ENCODE peak calls at places on chromosomes 13 and 19, in six cellular contexts. One of them, this sample, is unnamed.

GRCh38 chr13:25973576-25973975 is 78.2 kb downstream of the SHISA2 start:
- DNase-seq in pancreas: no peak
- DNase-seq in heart left ventricle: no peak
- DNase-seq in prostate gland: no peak
- DNase-seq in breast epithelium: no peak
- DNase-seq in GM23338: no peak
- DNase-seq in this sample: no peak

GRCh38 chr13:21548577-21548976 is 55.4 kb downstream of the MICU2 start:
- DNase-seq in pancreas: no peak
- DNase-seq in heart left ventricle: no peak
- DNase-seq in breast epithelium: no peak
- DNase-seq in GM23338: no peak
- DNase-seq in prostate gland: no peak
- DNase-seq in this sample: no peak

GRCh38 chr13:60019119-60019993 is 144.4 kb downstream of the DIAPH3 start:
- DNase-seq in heart left ventricle: no peak
- DNase-seq in GM23338: peak; percentile 16
- DNase-seq in pancreas: no peak
- DNase-seq in prostate gland: no peak
- DNase-seq in breast epithelium: no peak
- DNase-seq in this sample: no peak

GRCh38 chr13:109755997-109756396 is 30.4 kb downstream of the IRS2 start:
- DNase-seq in breast epithelium: no peak
- DNase-seq in heart left ventricle: no peak
- DNase-seq in prostate gland: no peak
- DNase-seq in GM23338: no peak
- DNase-seq in pancreas: no peak
- DNase-seq in this sample: no peak

GRCh38 chr13:43244482-43244881 is 221.1 kb downstream of the DNAJC15 start:
- DNase-seq in heart left ventricle: no peak
- DNase-seq in prostate gland: no peak
- DNase-seq in breast epithelium: no peak
- DNase-seq in pancreas: no peak
- DNase-seq in GM23338: no peak
- DNase-seq in this sample: no peak

GRCh38 chr13:19601749-19602725 is 31.4 kb upstream of the MPHOSPH8 start:
- DNase-seq in prostate gland: no peak
- DNase-seq in GM23338: peak; percentile 82
- DNase-seq in heart left ventricle: peak; percentile 70
- DNase-seq in breast epithelium: no peak
- DNase-seq in pancreas: peak; percentile 52
- DNase-seq in this sample: no peak

GRCh38 chr13:36750046-36750445 is 69.0 kb upstream of the RFXAP start:
- DNase-seq in pancreas: no peak
- DNase-seq in breast epithelium: no peak
- DNase-seq in prostate gland: no peak
- DNase-seq in GM23338: no peak
- DNase-seq in heart left ventricle: no peak
- DNase-seq in this sample: no peak

GRCh38 chr13:94667190-94667589 is 45.2 kb downstream of the SOX21 start:
- DNase-seq in pancreas: no peak
- DNase-seq in prostate gland: no peak
- DNase-seq in breast epithelium: no peak
- DNase-seq in heart left ventricle: no peak
- DNase-seq in GM23338: no peak
- DNase-seq in this sample: no peak

GRCh38 chr13:77810430-77810829 is 108.2 kb downstream of the EDNRB start:
- DNase-seq in prostate gland: no peak
- DNase-seq in heart left ventricle: no peak
- DNase-seq in GM23338: peak; percentile 50
- DNase-seq in pancreas: no peak
- DNase-seq in breast epithelium: no peak
- DNase-seq in this sample: no peak

GRCh38 chr13:41356788-41357187 is 45.7 kb downstream of the NAA16 start:
- DNase-seq in breast epithelium: no peak
- DNase-seq in GM23338: no peak
- DNase-seq in heart left ventricle: no peak
- DNase-seq in prostate gland: no peak
- DNase-seq in pancreas: no peak
- DNase-seq in this sample: no peak

GRCh38 chr19:29837448-29837961 is 25.7 kb downstream of the CCNE1 start:
- DNase-seq in heart left ventricle: no peak
- DNase-seq in prostate gland: no peak
- DNase-seq in GM23338: no peak
- DNase-seq in pancreas: no peak
- DNase-seq in breast epithelium: no peak
- DNase-seq in this sample: no peak

GRCh38 chr13:65593298-65593874 is 1636.8 kb downstream of the PCDH9 start:
- DNase-seq in breast epithelium: no peak
- DNase-seq in pancreas: no peak
- DNase-seq in heart left ventricle: no peak
- DNase-seq in prostate gland: no peak
- DNase-seq in GM23338: no peak
- DNase-seq in this sample: no peak

GRCh38 chr19:19387108-19387507 is 18.4 kb upstream of the GATAD2A start:
- DNase-seq in prostate gland: no peak
- DNase-seq in heart left ventricle: no peak
- DNase-seq in GM23338: no peak
- DNase-seq in pancreas: no peak
- DNase-seq in breast epithelium: no peak
- DNase-seq in this sample: no peak
- H3K4me1 ChIP-seq in prostate gland: peaks cover 2% of the 10 kb centered on the region
- H3K4me1 ChIP-seq in heart left ventricle: peaks cover 13% of the 10 kb centered on the region
- H3K4me1 ChIP-seq in GM23338: peaks cover 32% of the 10 kb centered on the region
- H3K4me1 ChIP-seq in pancreas: peaks cover 18% of the 10 kb centered on the region
- H3K4me1 ChIP-seq in breast epithelium: no peaks in the 10 kb centered on the region
- H3K4me1 ChIP-seq in this sample: peaks cover 11% of the 10 kb centered on the region

GRCh38 chr13:80924596-80924995 is 583.7 kb upstream of the SPRY2 start:
- DNase-seq in breast epithelium: no peak
- DNase-seq in prostate gland: no peak
- DNase-seq in heart left ventricle: no peak
- DNase-seq in GM23338: no peak
- DNase-seq in pancreas: no peak
- DNase-seq in this sample: no peak
- H3K4me3 ChIP-seq in breast epithelium: no peak overlapping the region
- H3K4me3 ChIP-seq in prostate gland: no peak overlapping the region
- H3K4me3 ChIP-seq in heart left ventricle: no peak overlapping the region
- H3K4me3 ChIP-seq in GM23338: no peak overlapping the region
- H3K4me3 ChIP-seq in pancreas: no peak overlapping the region
- H3K4me3 ChIP-seq in this sample: no peak overlapping the region

GRCh38 chr13:113216165-113217056 is 7.0 kb downstream of the CUL4A start:
- DNase-seq in GM23338: peak; percentile 70
- DNase-seq in prostate gland: peak; percentile 66
- DNase-seq in heart left ventricle: peak; percentile 30
- DNase-seq in breast epithelium: no peak
- DNase-seq in pancreas: peak; percentile 55
- DNase-seq in this sample: peak; percentile 73

GRCh38 chr13:113224486-113224885 is 15.1 kb downstream of the CUL4A start:
- DNase-seq in breast epithelium: no peak
- DNase-seq in pancreas: no peak
- DNase-seq in heart left ventricle: no peak
- DNase-seq in prostate gland: peak; percentile 57
- DNase-seq in GM23338: no peak
- DNase-seq in this sample: no peak

GRCh38 chr13:113219311-113219940 is 10.0 kb downstream of the CUL4A start:
- DNase-seq in GM23338: no peak
- DNase-seq in prostate gland: no peak
- DNase-seq in pancreas: no peak
- DNase-seq in heart left ventricle: no peak
- DNase-seq in breast epithelium: no peak
- DNase-seq in this sample: no peak

GRCh38 chr13:113220141-113220598 is 10.8 kb downstream of the CUL4A start:
- DNase-seq in pancreas: no peak
- DNase-seq in heart left ventricle: no peak
- DNase-seq in GM23338: peak; percentile 32
- DNase-seq in breast epithelium: no peak
- DNase-seq in prostate gland: no peak
- DNase-seq in this sample: peak; percentile 59

DNA sequence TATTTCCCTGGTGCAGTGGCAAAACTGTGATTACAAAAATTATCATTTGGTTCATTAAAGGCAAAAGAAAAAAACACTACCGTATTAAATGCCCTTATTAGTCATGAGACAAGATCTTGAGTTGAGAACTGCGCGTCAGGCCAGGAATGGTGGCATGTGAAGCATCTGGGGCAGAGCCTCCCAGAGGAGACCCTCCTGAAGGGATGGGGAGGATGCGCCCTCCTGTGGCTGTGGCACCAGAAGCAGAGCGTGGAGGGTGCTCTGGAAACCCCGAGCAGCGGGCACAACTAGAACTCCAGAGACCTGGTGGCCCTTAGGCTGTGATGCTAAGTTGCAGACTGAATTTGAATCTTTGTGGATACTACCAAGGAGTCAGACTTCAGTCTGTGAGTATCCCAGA is 11.5 kb downstream of the CUL4A start:
- DNase-seq in breast epithelium: no peak
- DNase-seq in pancreas: no peak
- DNase-seq in GM23338: peak; percentile 22
- DNase-seq in heart left ventricle: no peak
- DNase-seq in prostate gland: no peak
- DNase-seq in this sample: no peak
- H3K4me1 ChIP-seq in breast epithelium: no peaks in the 10 kb centered on the region
- H3K4me1 ChIP-seq in pancreas: peaks cover 16% of the 10 kb centered on the region
- H3K4me1 ChIP-seq in GM23338: peaks cover 10% of the 10 kb centered on the region
- H3K4me1 ChIP-seq in heart left ventricle: peaks cover 19% of the 10 kb centered on the region
- H3K4me1 ChIP-seq in prostate gland: peaks cover 10% of the 10 kb centered on the region
- H3K4me1 ChIP-seq in this sample: peaks cover 8% of the 10 kb centered on the region

GRCh38 chr19:54967611-54968010 is 1.4 kb downstream of the NLRP2 start:
- DNase-seq in GM23338: no peak
- DNase-seq in breast epithelium: no peak
- DNase-seq in heart left ventricle: no peak
- DNase-seq in pancreas: no peak
- DNase-seq in prostate gland: no peak
- DNase-seq in this sample: no peak
- H3K4me3 ChIP-seq in GM23338: peak overlapping the region; percentile 63
- H3K4me3 ChIP-seq in breast epithelium: no peak overlapping the region
- H3K4me3 ChIP-seq in heart left ventricle: no peak overlapping the region
- H3K4me3 ChIP-seq in pancreas: no peak overlapping the region
- H3K4me3 ChIP-seq in prostate gland: no peak overlapping the region
- H3K4me3 ChIP-seq in this sample: no peak overlapping the region

GRCh38 chr13:102667023-102667422 is 27.8 kb downstream of the METTL21C start:
- DNase-seq in pancreas: no peak
- DNase-seq in breast epithelium: no peak
- DNase-seq in heart left ventricle: no peak
- DNase-seq in GM23338: no peak
- DNase-seq in prostate gland: no peak
- DNase-seq in this sample: no peak
- H3K4me1 ChIP-seq in pancreas: no peaks in the 10 kb centered on the region
- H3K4me1 ChIP-seq in breast epithelium: no peaks in the 10 kb centered on the region
- H3K4me1 ChIP-seq in heart left ventricle: no peaks in the 10 kb centered on the region
- H3K4me1 ChIP-seq in GM23338: no peaks in the 10 kb centered on the region
- H3K4me1 ChIP-seq in prostate gland: no peaks in the 10 kb centered on the region
- H3K4me1 ChIP-seq in this sample: no peaks in the 10 kb centered on the region

DNA sequence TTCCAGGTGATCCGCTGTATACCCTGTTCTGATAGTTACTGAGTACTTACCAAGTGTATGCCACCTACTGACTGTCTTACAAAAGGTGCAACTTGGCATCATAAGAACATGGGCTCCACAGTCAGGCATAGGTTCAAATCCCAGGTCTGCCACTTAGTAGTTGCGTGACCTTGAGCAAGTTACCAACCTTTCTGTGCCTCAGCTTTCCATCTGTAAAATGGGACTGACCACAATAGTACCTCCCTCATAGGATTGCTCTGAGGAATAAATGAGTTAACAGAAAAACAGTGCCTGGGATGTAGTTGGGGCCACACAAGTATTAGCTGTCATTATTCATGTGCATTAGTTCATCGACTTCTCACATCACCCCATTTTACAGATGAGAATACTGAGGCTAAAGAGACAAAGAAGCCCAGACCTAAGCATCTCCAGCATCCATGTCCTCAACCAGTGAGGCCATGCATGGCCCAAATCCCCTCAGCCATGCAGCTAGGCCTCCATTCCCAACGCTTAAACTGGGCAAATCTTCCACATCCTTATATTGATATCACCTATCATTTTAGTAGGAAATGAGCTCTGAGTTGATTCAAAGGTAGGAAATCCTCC is 51.3 kb upstream of the UBE2L5 start:
- DNase-seq in GM23338: no peak
- DNase-seq in pancreas: no peak
- DNase-seq in heart left ventricle: no peak
- DNase-seq in breast epithelium: no peak
- DNase-seq in prostate gland: no peak
- DNase-seq in this sample: no peak
- H3K4me3 ChIP-seq in GM23338: no peak overlapping the region
- H3K4me3 ChIP-seq in pancreas: no peak overlapping the region
- H3K4me3 ChIP-seq in heart left ventricle: no peak overlapping the region
- H3K4me3 ChIP-seq in breast epithelium: no peak overlapping the region
- H3K4me3 ChIP-seq in prostate gland: no peak overlapping the region
- H3K4me3 ChIP-seq in this sample: no peak overlapping the region

GRCh38 chr19:5628919-5629481 is 6.1 kb downstream of the SAFB start:
- DNase-seq in heart left ventricle: no peak
- DNase-seq in pancreas: no peak
- DNase-seq in prostate gland: no peak
- DNase-seq in GM23338: no peak
- DNase-seq in breast epithelium: no peak
- DNase-seq in this sample: no peak
- H3K4me1 ChIP-seq in heart left ventricle: peaks cover 33% of the 10 kb centered on the region
- H3K4me1 ChIP-seq in pancreas: peaks cover 36% of the 10 kb centered on the region
- H3K4me1 ChIP-seq in prostate gland: peaks cover 20% of the 10 kb centered on the region
- H3K4me1 ChIP-seq in GM23338: peaks cover 14% of the 10 kb centered on the region
- H3K4me1 ChIP-seq in breast epithelium: no peaks in the 10 kb centered on the region
- H3K4me1 ChIP-seq in this sample: peaks cover 7% of the 10 kb centered on the region

GRCh38 chr19:980133-980998 is 3.8 kb upstream of the WDR18 start:
- DNase-seq in breast epithelium: no peak
- DNase-seq in prostate gland: no peak
- DNase-seq in heart left ventricle: no peak
- DNase-seq in GM23338: peak; percentile 69
- DNase-seq in pancreas: peak; percentile 54
- DNase-seq in this sample: no peak

GRCh38 chr19:977058-977464 is 7.1 kb upstream of the WDR18 start:
- DNase-seq in heart left ventricle: no peak
- DNase-seq in breast epithelium: no peak
- DNase-seq in pancreas: peak; percentile 22
- DNase-seq in prostate gland: no peak
- DNase-seq in GM23338: no peak
- DNase-seq in this sample: no peak

GRCh38 chr19:982567-983170 is 1.5 kb upstream of the WDR18 start:
- DNase-seq in prostate gland: peak; percentile 47
- DNase-seq in heart left ventricle: peak; percentile 89
- DNase-seq in breast epithelium: peak; percentile 63
- DNase-seq in GM23338: peak; percentile 83
- DNase-seq in pancreas: peak; percentile 83
- DNase-seq in this sample: peak; percentile 59

GRCh38 chr19:976476-976875 is 7.7 kb upstream of the WDR18 start:
- DNase-seq in heart left ventricle: no peak
- DNase-seq in GM23338: no peak
- DNase-seq in pancreas: peak; percentile 21
- DNase-seq in breast epithelium: no peak
- DNase-seq in prostate gland: no peak
- DNase-seq in this sample: no peak

DNA sequence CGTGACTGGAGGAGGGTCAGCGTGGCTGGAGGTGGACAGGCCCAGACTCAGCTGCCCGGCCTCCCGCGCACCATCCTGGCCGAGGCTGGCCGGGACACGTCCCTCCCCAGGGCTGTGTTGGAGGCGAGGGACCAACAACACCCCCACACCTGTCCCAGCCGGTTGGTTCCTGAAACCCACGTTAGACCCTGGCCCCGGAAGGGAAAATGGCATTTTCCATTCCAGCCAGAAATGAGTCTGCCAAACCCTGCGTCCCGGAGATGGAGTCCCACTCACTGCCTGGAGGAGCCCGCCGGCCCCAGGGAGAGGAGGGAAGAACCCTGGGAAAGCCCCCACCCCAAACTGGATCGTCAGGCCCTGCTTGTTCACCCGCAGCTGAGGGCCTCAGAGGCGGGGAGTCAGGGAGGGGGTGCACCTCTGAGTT is 4.8 kb upstream of the WDR18 start:
- DNase-seq in pancreas: no peak
- DNase-seq in prostate gland: no peak
- DNase-seq in GM23338: no peak
- DNase-seq in heart left ventricle: no peak
- DNase-seq in breast epithelium: no peak
- DNase-seq in this sample: no peak
- H3K4me3 ChIP-seq in pancreas: no peak overlapping the region
- H3K4me3 ChIP-seq in prostate gland: no peak overlapping the region
- H3K4me3 ChIP-seq in GM23338: no peak overlapping the region
- H3K4me3 ChIP-seq in heart left ventricle: no peak overlapping the region
- H3K4me3 ChIP-seq in breast epithelium: no peak overlapping the region
- H3K4me3 ChIP-seq in this sample: no peak overlapping the region